ENCODE peak calls at places on chromosomes 12 and 14, in nine cellular contexts. W is EL; Z is upper lobe of left lung; G is CD4-positive, CD25-positive, alpha-beta regulatory T cell; V is pulmonary artery endothelial cell; J is cardiac fibroblast; N is aorta; I is stimulated activated naive CD4-positive, alpha-beta T cell treated with Interleukin-2 at 50 U/mL for 16 hours; O is pancreas. Q is an unnamed sample.
A peak's percentile ranks its signal among the peaks of the same experiment; 100 is the strongest.

GRCh38 chr12:10661338-10661737 is 12.5 kb downstream of the STYK1 start:
- DNase-seq in W (peak; percentile 63), Z (no peak), G (no peak), V (no peak), J (no peak), N (no peak), I (no peak), O (no peak), Q (peak; percentile 62)

GRCh38 chr12:25500651-25501050 is 52.4 kb downstream of the LMNTD1 start:
- DNase-seq in W (peak; percentile 17), Z (no peak), G (no peak), V (no peak), J (no peak), N (no peak), I (no peak), O (no peak), Q (peak; percentile 73)

GRCh38 chr14:90775441-90775840 is 40.8 kb downstream of the TTC7B start:
- DNase-seq in W (no peak), Z (no peak), G (no peak), V (no peak), J (no peak), N (no peak), I (no peak), O (no peak), Q (no peak)

GRCh38 chr12:51887476-51888315 is at the start of gene ANKRD33:
- DNase-seq in W (no peak), Z (peak; percentile 51), G (no peak), V (no peak), J (peak; percentile 59), N (peak; percentile 71), I (no peak), O (peak; percentile 70), Q (peak; percentile 35)

GRCh38 chr12:100955139-100955538 is 160.6 kb downstream of the ANO4 start:
- DNase-seq in W (peak; percentile 78), Z (no peak), G (no peak), V (no peak), J (peak; percentile 55), N (peak; percentile 72), I (no peak), O (no peak), Q (peak; percentile 43)

GRCh38 chr14:76546426-76547221 is 170.7 kb downstream of the ESRRB start:
- DNase-seq in W (peak; percentile 46), Z (no peak), G (no peak), V (no peak), J (no peak), N (no peak), I (no peak), O (no peak), Q (peak; percentile 29)

GRCh38 chr12:86634706-86635410 is 378.7 kb upstream of the MGAT4C start:
- DNase-seq in W (peak; percentile 3), Z (no peak), G (no peak), V (no peak), J (no peak), N (no peak), I (no peak), O (no peak), Q (no peak)

GRCh38 chr12:113214938-113215400 is 6.3 kb upstream of the TPCN1 start:
- DNase-seq in W (peak; percentile 99), Z (peak; percentile 79), G (no peak), V (no peak), J (peak; percentile 96), N (peak; percentile 80), I (no peak), O (no peak), Q (peak; percentile 99)

GRCh38 chr12:122080149-122081107 is 1.9 kb downstream of the MLXIP start:
- DNase-seq in W (peak; percentile 89), Z (peak; percentile 86), G (no peak), V (peak; percentile 64), J (peak; percentile 93), N (peak; percentile 86), I (no peak), O (peak; percentile 26), Q (peak; percentile 86)

GRCh38 chr12:111404362-111405148 is 1.2 kb upstream of the SH2B3 start:
- DNase-seq in W (peak; percentile 52), Z (peak; percentile 48), G (peak; percentile 32), V (no peak), J (peak; percentile 35), N (no peak), I (peak; percentile 75), O (no peak), Q (peak; percentile 58)

GRCh38 chr12:54258286-54258685 is 21.6 kb downstream of the CBX5 start:
- DNase-seq in W (peak; percentile 68), Z (no peak), G (no peak), V (no peak), J (peak; percentile 43), N (no peak), I (no peak), O (no peak), Q (peak; percentile 66)

GRCh38 chr12:132490481-132491348 is 764 bp downstream of the FBRSL1 start:
- DNase-seq in W (no peak), Z (no peak), G (no peak), V (no peak), J (peak; percentile 24), N (no peak), I (peak; percentile 9), O (peak; percentile 84), Q (peak; percentile 75)

GRCh38 chr14:31944256-31945073 is 132.6 kb upstream of the ARHGAP5 start:
- DNase-seq in W (no peak), Z (no peak), G (peak; percentile 30), V (no peak), J (no peak), N (no peak), I (no peak), O (no peak), Q (no peak)

GRCh38 chr14:22427771-22428228 is 161.2 kb downstream of the DAD1 start:
- DNase-seq in W (peak; percentile 24), Z (peak; percentile 59), G (no peak), V (no peak), J (peak; percentile 88), N (peak; percentile 57), I (no peak), O (no peak), Q (peak; percentile 87)

GRCh38 chr12:65668981-65669695 is 155.1 kb upstream of the HMGA2 start:
- DNase-seq in W (peak; percentile 55), Z (no peak), G (no peak), V (no peak), J (no peak), N (no peak), I (no peak), O (no peak), Q (peak; percentile 24)

GRCh38 chr14:101064718-101065117 is 161.2 kb upstream of the RTL1 start:
- DNase-seq in W (no peak), Z (no peak), G (no peak), V (no peak), J (no peak), N (peak; percentile 21), I (no peak), O (no peak), Q (no peak)

GRCh38 chr14:54640480-54640879 is 73.6 kb downstream of the SAMD4A start:
- DNase-seq in W (no peak), Z (no peak), G (no peak), V (no peak), J (no peak), N (no peak), I (no peak), O (no peak), Q (peak; percentile 35)

GRCh38 chr14:83217492-83217891 is 1683.8 kb upstream of the SEL1L start:
- DNase-seq in W (peak; percentile 60), Z (peak; percentile 26), G (no peak), V (no peak), J (peak; percentile 7), N (peak; percentile 55), I (no peak), O (no peak), Q (peak; percentile 29)

GRCh38 chr12:46382425-46382973 is 9.9 kb upstream of the SLC38A2 start:
- DNase-seq in W (no peak), Z (no peak), G (no peak), V (no peak), J (no peak), N (peak; percentile 50), I (no peak), O (peak; percentile 44), Q (peak; percentile 63)

GRCh38 chr12:126772171-126772864 is 1494.7 kb upstream of the TMEM132C start:
- DNase-seq in W (peak; percentile 20), Z (no peak), G (peak; percentile 58), V (no peak), J (no peak), N (no peak), I (peak; percentile 43), O (no peak), Q (peak; percentile 90)

GRCh38 chr12:61781021-61781581 is 479.1 kb upstream of the USP15 start:
- DNase-seq in W (no peak), Z (no peak), G (no peak), V (no peak), J (no peak), N (no peak), I (no peak), O (no peak), Q (no peak)

GRCh38 chr14:86003998-86004397 is 474.1 kb downstream of the FLRT2 start:
- DNase-seq in W (peak; percentile 47), Z (no peak), G (no peak), V (no peak), J (no peak), N (no peak), I (no peak), O (no peak), Q (peak; percentile 33)

GRCh38 chr14:103014466-103015319 is 42.7 kb downstream of the CDC42BPB start:
- DNase-seq in W (peak; percentile 74), Z (no peak), G (no peak), V (no peak), J (peak; percentile 35), N (no peak), I (no peak), O (no peak), Q (peak; percentile 83)

GRCh38 chr12:27865421-27865820 is 85.4 kb upstream of the MANSC4 start:
- DNase-seq in W (peak; percentile 70), Z (no peak), G (no peak), V (no peak), J (peak; percentile 77), N (no peak), I (no peak), O (no peak), Q (peak; percentile 91)

GRCh38 chr14:105528197-105528858 is 1.9 kb downstream of the TMEM121 start:
- DNase-seq in W (peak; percentile 69), Z (peak; percentile 71), G (peak; percentile 74), V (peak; percentile 7), J (peak; percentile 78), N (peak; percentile 87), I (peak; percentile 70), O (peak; percentile 93), Q (peak; percentile 90)

GRCh38 chr14:75226755-75227544 is 50.5 kb upstream of the TMED10 start:
- DNase-seq in W (no peak), Z (no peak), G (no peak), V (no peak), J (no peak), N (no peak), I (no peak), O (no peak), Q (no peak)

GRCh38 chr12:81253360-81253759 is 175.5 kb downstream of the ACSS3 start:
- DNase-seq in W (no peak), Z (no peak), G (no peak), V (no peak), J (no peak), N (no peak), I (no peak), O (no peak), Q (no peak)

GRCh38 chr12:95328708-95329107 is 111.1 kb downstream of the VEZT start:
- DNase-seq in W (no peak), Z (no peak), G (no peak), V (no peak), J (no peak), N (no peak), I (no peak), O (no peak), Q (no peak)

GRCh38 chr14:95918466-95918865 is 41.8 kb downstream of the TUNAR start:
- DNase-seq in W (no peak), Z (no peak), G (no peak), V (no peak), J (no peak), N (no peak), I (no peak), O (no peak), Q (no peak)

GRCh38 chr12:26941251-26941650 is 3.0 kb downstream of the FGFR1OP2 start:
- DNase-seq in W (no peak), Z (no peak), G (peak; percentile 36), V (no peak), J (peak; percentile 23), N (no peak), I (no peak), O (no peak), Q (peak; percentile 21)

GRCh38 chr12:62123721-62124203 is 136.4 kb upstream of the USP15 start:
- DNase-seq in W (peak; percentile 33), Z (peak; percentile 24), G (peak; percentile 40), V (peak; percentile 4), J (peak; percentile 68), N (peak; percentile 44), I (no peak), O (no peak), Q (peak; percentile 75)